ENCODE peak calls at places on chromosome 20, in eight cellular contexts. One of them, this sample, is unnamed.

GRCh38 chr20:10982692-10983091 is 308.9 kb upstream of the JAG1 start:
- DNase-seq in HCT116: no peak
- DNase-seq in cardiac fibroblast: peak
- DNase-seq in astrocyte of the spinal cord: peak
- DNase-seq in tibial artery: peak
- DNase-seq in BE2C: no peak
- DNase-seq in tibial nerve: peak
- DNase-seq in uterus: peak
- DNase-seq in this sample: peak

GRCh38 chr20:17904027-17904426 is 64.6 kb downstream of the SNX5 start:
- DNase-seq in HCT116: no peak
- DNase-seq in BE2C: no peak
- DNase-seq in tibial artery: no peak
- DNase-seq in tibial nerve: no peak
- DNase-seq in uterus: no peak
- DNase-seq in astrocyte of the spinal cord: no peak
- DNase-seq in cardiac fibroblast: no peak
- DNase-seq in this sample: no peak

GRCh38 chr20:9332783-9333482 is 181.5 kb upstream of the LAMP5 start:
- DNase-seq in tibial artery: no peak
- DNase-seq in cardiac fibroblast: no peak
- DNase-seq in HCT116: no peak
- DNase-seq in BE2C: peak
- DNase-seq in tibial nerve: no peak
- DNase-seq in astrocyte of the spinal cord: no peak
- DNase-seq in uterus: no peak
- DNase-seq in this sample: no peak

GRCh38 chr20:11207749-11208502 is 534.1 kb upstream of the JAG1 start:
- DNase-seq in uterus: no peak
- DNase-seq in astrocyte of the spinal cord: peak
- DNase-seq in tibial nerve: no peak
- DNase-seq in tibial artery: no peak
- DNase-seq in HCT116: peak
- DNase-seq in cardiac fibroblast: peak
- DNase-seq in BE2C: no peak
- DNase-seq in this sample: peak

GRCh38 chr20:24027229-24027628 is 38.6 kb upstream of the GGTLC1 start:
- DNase-seq in astrocyte of the spinal cord: no peak
- DNase-seq in HCT116: no peak
- DNase-seq in cardiac fibroblast: peak
- DNase-seq in BE2C: no peak
- DNase-seq in tibial nerve: peak
- DNase-seq in uterus: peak
- DNase-seq in tibial artery: peak
- DNase-seq in this sample: peak

GRCh38 chr20:34536798-34537394 is 20.7 kb downstream of the DYNLRB1 start:
- DNase-seq in cardiac fibroblast: peak
- DNase-seq in BE2C: peak
- DNase-seq in uterus: no peak
- DNase-seq in tibial nerve: no peak
- DNase-seq in astrocyte of the spinal cord: no peak
- DNase-seq in tibial artery: peak
- DNase-seq in HCT116: no peak
- DNase-seq in this sample: peak

GRCh38 chr20:49727894-49728885 is 14.5 kb upstream of the B4GALT5 start:
- DNase-seq in uterus: no peak
- DNase-seq in BE2C: no peak
- DNase-seq in astrocyte of the spinal cord: no peak
- DNase-seq in tibial artery: no peak
- DNase-seq in HCT116: no peak
- DNase-seq in tibial nerve: no peak
- DNase-seq in cardiac fibroblast: no peak
- DNase-seq in this sample: no peak

GRCh38 chr20:62133864-62134263 is 9.3 kb downstream of the PSMA7 start:
- DNase-seq in uterus: no peak
- DNase-seq in HCT116: no peak
- DNase-seq in BE2C: no peak
- DNase-seq in astrocyte of the spinal cord: no peak
- DNase-seq in tibial artery: no peak
- DNase-seq in tibial nerve: no peak
- DNase-seq in cardiac fibroblast: no peak
- DNase-seq in this sample: no peak

DNA sequence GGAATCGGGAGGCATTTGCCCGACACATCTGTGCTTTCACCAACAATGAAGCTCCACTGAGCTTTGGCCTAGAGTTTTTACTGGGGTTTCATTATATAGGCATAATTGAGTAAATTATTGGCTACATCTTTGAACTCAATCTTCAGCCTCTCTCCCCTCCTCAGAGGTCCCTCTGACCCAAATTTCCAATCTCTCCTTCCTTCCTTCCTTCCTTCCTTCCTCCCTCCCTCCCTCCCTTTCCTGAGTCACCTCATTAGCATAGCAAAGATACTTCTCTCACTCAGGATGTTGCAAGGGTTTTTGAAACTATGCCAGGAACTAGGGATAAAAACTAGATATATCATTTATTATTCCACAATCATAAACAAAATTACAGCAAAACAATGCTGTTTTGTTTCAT is 238.2 kb upstream of the PRND start:
- DNase-seq in astrocyte of the spinal cord: peak
- DNase-seq in BE2C: no peak
- DNase-seq in cardiac fibroblast: peak
- DNase-seq in uterus: no peak
- DNase-seq in tibial artery: no peak
- DNase-seq in tibial nerve: no peak
- DNase-seq in HCT116: no peak
- DNase-seq in this sample: peak
- H3K4me3 ChIP-seq in astrocyte of the spinal cord: no peak
- H3K4me3 ChIP-seq in BE2C: no peak
- H3K4me3 ChIP-seq in cardiac fibroblast: no peak
- H3K4me3 ChIP-seq in uterus: no peak
- H3K4me3 ChIP-seq in tibial artery: no peak
- H3K4me3 ChIP-seq in tibial nerve: no peak
- H3K4me3 ChIP-seq in HCT116: no peak
- H3K4me3 ChIP-seq in this sample: no peak

GRCh38 chr20:32457476-32457986 is 99.4 kb downstream of the ASXL1 start:
- DNase-seq in tibial nerve: no peak
- DNase-seq in BE2C: peak
- DNase-seq in uterus: peak
- DNase-seq in cardiac fibroblast: peak
- DNase-seq in astrocyte of the spinal cord: peak
- DNase-seq in HCT116: no peak
- DNase-seq in tibial artery: no peak
- DNase-seq in this sample: peak
- H3K4me3 ChIP-seq in tibial nerve: peak
- H3K4me3 ChIP-seq in BE2C: peak
- H3K4me3 ChIP-seq in uterus: peak
- H3K4me3 ChIP-seq in cardiac fibroblast: peak
- H3K4me3 ChIP-seq in astrocyte of the spinal cord: peak
- H3K4me3 ChIP-seq in HCT116: no peak
- H3K4me3 ChIP-seq in tibial artery: peak
- H3K4me3 ChIP-seq in this sample: peak

GRCh38 chr20:25194333-25194972 is 1.1 kb upstream of the ENTPD6 start:
- DNase-seq in uterus: no peak
- DNase-seq in tibial artery: no peak
- DNase-seq in tibial nerve: no peak
- DNase-seq in astrocyte of the spinal cord: no peak
- DNase-seq in HCT116: no peak
- DNase-seq in BE2C: no peak
- DNase-seq in cardiac fibroblast: no peak
- DNase-seq in this sample: no peak
- H3K4me3 ChIP-seq in uterus: no peak
- H3K4me3 ChIP-seq in tibial artery: no peak
- H3K4me3 ChIP-seq in tibial nerve: no peak
- H3K4me3 ChIP-seq in astrocyte of the spinal cord: no peak
- H3K4me3 ChIP-seq in HCT116: no peak
- H3K4me3 ChIP-seq in BE2C: no peak
- H3K4me3 ChIP-seq in cardiac fibroblast: no peak
- H3K4me3 ChIP-seq in this sample: no peak

DNA sequence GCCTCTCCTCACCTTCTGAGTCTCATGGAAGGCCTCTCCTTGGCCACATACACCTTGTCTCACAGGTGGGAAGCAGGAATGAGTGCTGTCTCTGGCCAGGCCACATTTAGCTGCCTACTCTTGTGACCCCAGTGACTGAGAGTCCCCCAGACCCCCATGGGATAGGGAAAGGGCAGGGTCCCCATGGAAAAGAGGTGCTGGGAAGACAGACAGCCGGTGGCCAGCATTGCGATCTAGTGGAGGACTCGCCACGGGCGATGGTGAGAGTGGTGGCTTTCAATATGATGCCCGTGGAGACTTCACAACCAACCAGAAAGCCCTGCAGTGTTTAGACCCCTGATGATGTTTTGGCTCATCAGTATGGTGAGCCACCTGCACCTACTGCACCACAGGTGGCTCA is 19.8 kb downstream of the MANBAL start:
- DNase-seq in cardiac fibroblast: no peak
- DNase-seq in tibial nerve: no peak
- DNase-seq in HCT116: no peak
- DNase-seq in astrocyte of the spinal cord: no peak
- DNase-seq in uterus: no peak
- DNase-seq in tibial artery: no peak
- DNase-seq in BE2C: no peak
- DNase-seq in this sample: no peak
- H3K4me3 ChIP-seq in cardiac fibroblast: no peak
- H3K4me3 ChIP-seq in tibial nerve: no peak
- H3K4me3 ChIP-seq in HCT116: no peak
- H3K4me3 ChIP-seq in astrocyte of the spinal cord: no peak
- H3K4me3 ChIP-seq in uterus: no peak
- H3K4me3 ChIP-seq in tibial artery: no peak
- H3K4me3 ChIP-seq in BE2C: no peak
- H3K4me3 ChIP-seq in this sample: no peak

GRCh38 chr20:16689906-16690305 is 39.9 kb upstream of the SNRPB2 start:
- DNase-seq in tibial nerve: no peak
- DNase-seq in tibial artery: no peak
- DNase-seq in uterus: no peak
- DNase-seq in cardiac fibroblast: no peak
- DNase-seq in HCT116: no peak
- DNase-seq in BE2C: no peak
- DNase-seq in astrocyte of the spinal cord: no peak
- DNase-seq in this sample: no peak

GRCh38 chr20:16694176-16694575 is 35.6 kb upstream of the SNRPB2 start:
- DNase-seq in cardiac fibroblast: no peak
- DNase-seq in HCT116: no peak
- DNase-seq in uterus: no peak
- DNase-seq in BE2C: no peak
- DNase-seq in tibial artery: no peak
- DNase-seq in astrocyte of the spinal cord: no peak
- DNase-seq in tibial nerve: no peak
- DNase-seq in this sample: no peak

GRCh38 chr20:16695633-16696032 is 34.2 kb upstream of the SNRPB2 start:
- DNase-seq in HCT116: no peak
- DNase-seq in BE2C: no peak
- DNase-seq in astrocyte of the spinal cord: no peak
- DNase-seq in tibial artery: no peak
- DNase-seq in uterus: no peak
- DNase-seq in cardiac fibroblast: no peak
- DNase-seq in tibial nerve: no peak
- DNase-seq in this sample: no peak

GRCh38 chr20:16692442-16692841 is 37.4 kb upstream of the SNRPB2 start:
- DNase-seq in cardiac fibroblast: no peak
- DNase-seq in uterus: no peak
- DNase-seq in astrocyte of the spinal cord: no peak
- DNase-seq in tibial artery: no peak
- DNase-seq in tibial nerve: no peak
- DNase-seq in HCT116: no peak
- DNase-seq in BE2C: no peak
- DNase-seq in this sample: no peak

DNA sequence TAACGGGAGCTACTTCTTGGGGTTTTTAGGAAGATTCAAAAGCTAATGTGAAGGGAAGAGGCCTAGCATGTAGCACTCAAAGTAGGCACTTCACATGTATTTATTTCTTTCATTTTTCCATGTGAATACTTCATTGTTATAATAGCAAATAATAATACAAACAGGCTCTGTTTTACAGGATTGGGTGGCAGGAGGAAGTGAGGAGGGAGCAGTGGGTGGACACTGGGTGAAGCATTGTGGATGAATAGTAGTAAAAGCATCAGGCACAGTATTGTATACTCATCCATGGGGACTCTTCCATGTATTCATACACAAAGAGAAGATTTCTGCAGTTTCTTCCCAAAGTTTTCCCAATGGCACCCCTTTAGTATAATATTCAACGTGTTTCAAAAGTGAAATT is 38.4 kb upstream of the SNRPB2 start:
- DNase-seq in tibial nerve: no peak
- DNase-seq in BE2C: no peak
- DNase-seq in astrocyte of the spinal cord: no peak
- DNase-seq in tibial artery: no peak
- DNase-seq in uterus: no peak
- DNase-seq in HCT116: no peak
- DNase-seq in cardiac fibroblast: no peak
- DNase-seq in this sample: no peak
- H3K4me3 ChIP-seq in tibial nerve: no peak
- H3K4me3 ChIP-seq in BE2C: no peak
- H3K4me3 ChIP-seq in astrocyte of the spinal cord: no peak
- H3K4me3 ChIP-seq in tibial artery: no peak
- H3K4me3 ChIP-seq in uterus: no peak
- H3K4me3 ChIP-seq in HCT116: no peak
- H3K4me3 ChIP-seq in cardiac fibroblast: no peak
- H3K4me3 ChIP-seq in this sample: no peak

GRCh38 chr20:3106658-3107463 is 22.3 kb upstream of the AVP start:
- DNase-seq in BE2C: no peak
- DNase-seq in astrocyte of the spinal cord: no peak
- DNase-seq in tibial nerve: no peak
- DNase-seq in uterus: no peak
- DNase-seq in HCT116: no peak
- DNase-seq in cardiac fibroblast: no peak
- DNase-seq in tibial artery: no peak
- DNase-seq in this sample: no peak

GRCh38 chr20:3109350-3110302 is 25.1 kb upstream of the AVP start:
- DNase-seq in uterus: no peak
- DNase-seq in HCT116: no peak
- DNase-seq in tibial nerve: no peak
- DNase-seq in BE2C: no peak
- DNase-seq in tibial artery: no peak
- DNase-seq in astrocyte of the spinal cord: no peak
- DNase-seq in cardiac fibroblast: no peak
- DNase-seq in this sample: no peak

GRCh38 chr20:3106185-3106584 is 21.7 kb upstream of the AVP start:
- DNase-seq in tibial artery: no peak
- DNase-seq in cardiac fibroblast: no peak
- DNase-seq in astrocyte of the spinal cord: no peak
- DNase-seq in HCT116: no peak
- DNase-seq in tibial nerve: no peak
- DNase-seq in uterus: no peak
- DNase-seq in BE2C: no peak
- DNase-seq in this sample: no peak

GRCh38 chr20:3105256-3106137 is 21.0 kb upstream of the AVP start:
- DNase-seq in uterus: no peak
- DNase-seq in tibial nerve: no peak
- DNase-seq in cardiac fibroblast: no peak
- DNase-seq in astrocyte of the spinal cord: no peak
- DNase-seq in HCT116: no peak
- DNase-seq in BE2C: no peak
- DNase-seq in tibial artery: no peak
- DNase-seq in this sample: no peak

GRCh38 chr20:3107464-3108025 is 23.0 kb upstream of the AVP start:
- DNase-seq in tibial artery: no peak
- DNase-seq in BE2C: no peak
- DNase-seq in HCT116: no peak
- DNase-seq in uterus: no peak
- DNase-seq in astrocyte of the spinal cord: no peak
- DNase-seq in cardiac fibroblast: no peak
- DNase-seq in tibial nerve: no peak
- DNase-seq in this sample: no peak
- H3K4me3 ChIP-seq in tibial artery: no peak
- H3K4me3 ChIP-seq in BE2C: no peak
- H3K4me3 ChIP-seq in HCT116: no peak
- H3K4me3 ChIP-seq in uterus: no peak
- H3K4me3 ChIP-seq in astrocyte of the spinal cord: no peak
- H3K4me3 ChIP-seq in cardiac fibroblast: no peak
- H3K4me3 ChIP-seq in tibial nerve: no peak
- H3K4me3 ChIP-seq in this sample: no peak